ENCODE peak calls at places on chromosomes 16 and 17, in six cellular contexts. One of them, this sample, is unnamed.

GRCh38 chr16:56789360-56789759 is 59.4 kb downstream of the NUP93 start:
- DNase-seq in H1: no peak
- DNase-seq in DMS53: peak
- DNase-seq in activated T-helper 1 cell treated with anti-CD3 and anti-CD28 coated beads, Interleukin-2, amount 50 U/mL, for 16 hours: no peak
- DNase-seq in DMS 273 treated with DMSO at 0.1 percent for 48 hours: peak
- DNase-seq in stimulated activated naive B cell treated with anti-CD40 and anti-IgM and Interleukin-4, amounts not matched to agents 10 μg/mL and 1 μg/mL and 100 μg/mL, for 72 hours: no peak
- DNase-seq in this sample: peak

GRCh38 chr16:51816929-51817328 is 665.9 kb upstream of the SALL1 start:
- DNase-seq in stimulated activated naive B cell treated with anti-CD40 and anti-IgM and Interleukin-4, amounts not matched to agents 10 μg/mL and 1 μg/mL and 100 μg/mL, for 72 hours: no peak
- DNase-seq in H1: no peak
- DNase-seq in DMS53: no peak
- DNase-seq in activated T-helper 1 cell treated with anti-CD3 and anti-CD28 coated beads, Interleukin-2, amount 50 U/mL, for 16 hours: no peak
- DNase-seq in DMS 273 treated with DMSO at 0.1 percent for 48 hours: no peak
- DNase-seq in this sample: no peak

GRCh38 chr17:77372444-77373297 is 231.9 kb downstream of the SEC14L1 start:
- DNase-seq in activated T-helper 1 cell treated with anti-CD3 and anti-CD28 coated beads, Interleukin-2, amount 50 U/mL, for 16 hours: no peak
- DNase-seq in H1: peak
- DNase-seq in DMS 273 treated with DMSO at 0.1 percent for 48 hours: peak
- DNase-seq in stimulated activated naive B cell treated with anti-CD40 and anti-IgM and Interleukin-4, amounts not matched to agents 10 μg/mL and 1 μg/mL and 100 μg/mL, for 72 hours: no peak
- DNase-seq in DMS53: peak
- DNase-seq in this sample: peak

GRCh38 chr17:81397314-81398169 is 2.3 kb downstream of the BAHCC1 start:
- DNase-seq in stimulated activated naive B cell treated with anti-CD40 and anti-IgM and Interleukin-4, amounts not matched to agents 10 μg/mL and 1 μg/mL and 100 μg/mL, for 72 hours: no peak
- DNase-seq in activated T-helper 1 cell treated with anti-CD3 and anti-CD28 coated beads, Interleukin-2, amount 50 U/mL, for 16 hours: no peak
- DNase-seq in H1: peak
- DNase-seq in DMS 273 treated with DMSO at 0.1 percent for 48 hours: no peak
- DNase-seq in DMS53: peak
- DNase-seq in this sample: no peak

GRCh38 chr16:55029509-55029908 is 98.8 kb downstream of the IRX5 start:
- DNase-seq in stimulated activated naive B cell treated with anti-CD40 and anti-IgM and Interleukin-4, amounts not matched to agents 10 μg/mL and 1 μg/mL and 100 μg/mL, for 72 hours: no peak
- DNase-seq in activated T-helper 1 cell treated with anti-CD3 and anti-CD28 coated beads, Interleukin-2, amount 50 U/mL, for 16 hours: no peak
- DNase-seq in DMS53: no peak
- DNase-seq in DMS 273 treated with DMSO at 0.1 percent for 48 hours: no peak
- DNase-seq in H1: no peak
- DNase-seq in this sample: no peak

GRCh38 chr17:72416054-72416691 is 295.4 kb downstream of the SOX9 start:
- DNase-seq in DMS53: no peak
- DNase-seq in H1: no peak
- DNase-seq in activated T-helper 1 cell treated with anti-CD3 and anti-CD28 coated beads, Interleukin-2, amount 50 U/mL, for 16 hours: no peak
- DNase-seq in stimulated activated naive B cell treated with anti-CD40 and anti-IgM and Interleukin-4, amounts not matched to agents 10 μg/mL and 1 μg/mL and 100 μg/mL, for 72 hours: no peak
- DNase-seq in DMS 273 treated with DMSO at 0.1 percent for 48 hours: peak
- DNase-seq in this sample: peak

GRCh38 chr16:29757950-29758466 is 12.2 kb upstream of the C16orf54 start:
- DNase-seq in stimulated activated naive B cell treated with anti-CD40 and anti-IgM and Interleukin-4, amounts not matched to agents 10 μg/mL and 1 μg/mL and 100 μg/mL, for 72 hours: no peak
- DNase-seq in H1: no peak
- DNase-seq in DMS 273 treated with DMSO at 0.1 percent for 48 hours: no peak
- DNase-seq in activated T-helper 1 cell treated with anti-CD3 and anti-CD28 coated beads, Interleukin-2, amount 50 U/mL, for 16 hours: no peak
- DNase-seq in DMS53: no peak
- DNase-seq in this sample: no peak

GRCh38 chr16:11064846-11065245 is 120.5 kb downstream of the CLEC16A start:
- DNase-seq in H1: no peak
- DNase-seq in stimulated activated naive B cell treated with anti-CD40 and anti-IgM and Interleukin-4, amounts not matched to agents 10 μg/mL and 1 μg/mL and 100 μg/mL, for 72 hours: no peak
- DNase-seq in DMS53: no peak
- DNase-seq in DMS 273 treated with DMSO at 0.1 percent for 48 hours: no peak
- DNase-seq in activated T-helper 1 cell treated with anti-CD3 and anti-CD28 coated beads, Interleukin-2, amount 50 U/mL, for 16 hours: no peak
- DNase-seq in this sample: no peak

GRCh38 chr17:82236142-82236971 is 7.5 kb downstream of the SLC16A3 start:
- DNase-seq in stimulated activated naive B cell treated with anti-CD40 and anti-IgM and Interleukin-4, amounts not matched to agents 10 μg/mL and 1 μg/mL and 100 μg/mL, for 72 hours: peak
- DNase-seq in DMS 273 treated with DMSO at 0.1 percent for 48 hours: peak
- DNase-seq in DMS53: peak
- DNase-seq in activated T-helper 1 cell treated with anti-CD3 and anti-CD28 coated beads, Interleukin-2, amount 50 U/mL, for 16 hours: peak
- DNase-seq in H1: peak
- DNase-seq in this sample: peak

GRCh38 chr16:79334127-79334526 is 266.4 kb downstream of the MAF start:
- DNase-seq in stimulated activated naive B cell treated with anti-CD40 and anti-IgM and Interleukin-4, amounts not matched to agents 10 μg/mL and 1 μg/mL and 100 μg/mL, for 72 hours: no peak
- DNase-seq in DMS53: peak
- DNase-seq in DMS 273 treated with DMSO at 0.1 percent for 48 hours: no peak
- DNase-seq in H1: peak
- DNase-seq in activated T-helper 1 cell treated with anti-CD3 and anti-CD28 coated beads, Interleukin-2, amount 50 U/mL, for 16 hours: peak
- DNase-seq in this sample: no peak

GRCh38 chr16:47461598-47462266 is 601 bp downstream of the PHKB start:
- DNase-seq in stimulated activated naive B cell treated with anti-CD40 and anti-IgM and Interleukin-4, amounts not matched to agents 10 μg/mL and 1 μg/mL and 100 μg/mL, for 72 hours: peak
- DNase-seq in DMS 273 treated with DMSO at 0.1 percent for 48 hours: peak
- DNase-seq in activated T-helper 1 cell treated with anti-CD3 and anti-CD28 coated beads, Interleukin-2, amount 50 U/mL, for 16 hours: no peak
- DNase-seq in H1: no peak
- DNase-seq in DMS53: peak
- DNase-seq in this sample: peak

GRCh38 chr17:12853921-12854320 is 64.6 kb downstream of the ARHGAP44 start:
- DNase-seq in stimulated activated naive B cell treated with anti-CD40 and anti-IgM and Interleukin-4, amounts not matched to agents 10 μg/mL and 1 μg/mL and 100 μg/mL, for 72 hours: no peak
- DNase-seq in DMS 273 treated with DMSO at 0.1 percent for 48 hours: no peak
- DNase-seq in H1: no peak
- DNase-seq in DMS53: no peak
- DNase-seq in activated T-helper 1 cell treated with anti-CD3 and anti-CD28 coated beads, Interleukin-2, amount 50 U/mL, for 16 hours: no peak
- DNase-seq in this sample: peak

GRCh38 chr16:21713549-21714368 is 50.0 kb downstream of the OTOA start:
- DNase-seq in DMS 273 treated with DMSO at 0.1 percent for 48 hours: no peak
- DNase-seq in DMS53: no peak
- DNase-seq in activated T-helper 1 cell treated with anti-CD3 and anti-CD28 coated beads, Interleukin-2, amount 50 U/mL, for 16 hours: no peak
- DNase-seq in H1: no peak
- DNase-seq in stimulated activated naive B cell treated with anti-CD40 and anti-IgM and Interleukin-4, amounts not matched to agents 10 μg/mL and 1 μg/mL and 100 μg/mL, for 72 hours: no peak
- DNase-seq in this sample: no peak

GRCh38 chr17:20999044-20999573 is 43.7 kb downstream of the USP22 start:
- DNase-seq in stimulated activated naive B cell treated with anti-CD40 and anti-IgM and Interleukin-4, amounts not matched to agents 10 μg/mL and 1 μg/mL and 100 μg/mL, for 72 hours: no peak
- DNase-seq in H1: no peak
- DNase-seq in activated T-helper 1 cell treated with anti-CD3 and anti-CD28 coated beads, Interleukin-2, amount 50 U/mL, for 16 hours: no peak
- DNase-seq in DMS53: no peak
- DNase-seq in DMS 273 treated with DMSO at 0.1 percent for 48 hours: no peak
- DNase-seq in this sample: no peak

GRCh38 chr16:69432069-69432468 is 7.7 kb downstream of the CYB5B start:
- DNase-seq in activated T-helper 1 cell treated with anti-CD3 and anti-CD28 coated beads, Interleukin-2, amount 50 U/mL, for 16 hours: no peak
- DNase-seq in DMS53: peak
- DNase-seq in H1: no peak
- DNase-seq in stimulated activated naive B cell treated with anti-CD40 and anti-IgM and Interleukin-4, amounts not matched to agents 10 μg/mL and 1 μg/mL and 100 μg/mL, for 72 hours: no peak
- DNase-seq in DMS 273 treated with DMSO at 0.1 percent for 48 hours: no peak
- DNase-seq in this sample: no peak

GRCh38 chr17:34171245-34171818 is 83.8 kb upstream of the CCL2 start:
- DNase-seq in activated T-helper 1 cell treated with anti-CD3 and anti-CD28 coated beads, Interleukin-2, amount 50 U/mL, for 16 hours: peak
- DNase-seq in H1: peak
- DNase-seq in DMS 273 treated with DMSO at 0.1 percent for 48 hours: no peak
- DNase-seq in DMS53: peak
- DNase-seq in stimulated activated naive B cell treated with anti-CD40 and anti-IgM and Interleukin-4, amounts not matched to agents 10 μg/mL and 1 μg/mL and 100 μg/mL, for 72 hours: peak
- DNase-seq in this sample: peak

GRCh38 chr16:86418981-86419380 is 91.3 kb upstream of the FOXF1 start:
- DNase-seq in DMS53: no peak
- DNase-seq in DMS 273 treated with DMSO at 0.1 percent for 48 hours: no peak
- DNase-seq in stimulated activated naive B cell treated with anti-CD40 and anti-IgM and Interleukin-4, amounts not matched to agents 10 μg/mL and 1 μg/mL and 100 μg/mL, for 72 hours: no peak
- DNase-seq in activated T-helper 1 cell treated with anti-CD3 and anti-CD28 coated beads, Interleukin-2, amount 50 U/mL, for 16 hours: no peak
- DNase-seq in H1: no peak
- DNase-seq in this sample: no peak

GRCh38 chr17:9150407-9151090 is 129.2 kb downstream of the NTN1 start:
- DNase-seq in activated T-helper 1 cell treated with anti-CD3 and anti-CD28 coated beads, Interleukin-2, amount 50 U/mL, for 16 hours: no peak
- DNase-seq in DMS53: peak
- DNase-seq in DMS 273 treated with DMSO at 0.1 percent for 48 hours: no peak
- DNase-seq in H1: no peak
- DNase-seq in stimulated activated naive B cell treated with anti-CD40 and anti-IgM and Interleukin-4, amounts not matched to agents 10 μg/mL and 1 μg/mL and 100 μg/mL, for 72 hours: no peak
- DNase-seq in this sample: no peak

GRCh38 chr17:50240876-50241275 is 33.4 kb upstream of the TMEM92 start:
- DNase-seq in DMS53: no peak
- DNase-seq in stimulated activated naive B cell treated with anti-CD40 and anti-IgM and Interleukin-4, amounts not matched to agents 10 μg/mL and 1 μg/mL and 100 μg/mL, for 72 hours: no peak
- DNase-seq in DMS 273 treated with DMSO at 0.1 percent for 48 hours: no peak
- DNase-seq in H1: no peak
- DNase-seq in activated T-helper 1 cell treated with anti-CD3 and anti-CD28 coated beads, Interleukin-2, amount 50 U/mL, for 16 hours: no peak
- DNase-seq in this sample: no peak

GRCh38 chr16:27723711-27724490 is 174.0 kb downstream of the KATNIP start:
- DNase-seq in activated T-helper 1 cell treated with anti-CD3 and anti-CD28 coated beads, Interleukin-2, amount 50 U/mL, for 16 hours: no peak
- DNase-seq in H1: no peak
- DNase-seq in stimulated activated naive B cell treated with anti-CD40 and anti-IgM and Interleukin-4, amounts not matched to agents 10 μg/mL and 1 μg/mL and 100 μg/mL, for 72 hours: no peak
- DNase-seq in DMS53: peak
- DNase-seq in DMS 273 treated with DMSO at 0.1 percent for 48 hours: peak
- DNase-seq in this sample: no peak

GRCh38 chr17:58334661-58335060 is 6.1 kb upstream of the TSPOAP1 start:
- DNase-seq in stimulated activated naive B cell treated with anti-CD40 and anti-IgM and Interleukin-4, amounts not matched to agents 10 μg/mL and 1 μg/mL and 100 μg/mL, for 72 hours: no peak
- DNase-seq in DMS53: no peak
- DNase-seq in activated T-helper 1 cell treated with anti-CD3 and anti-CD28 coated beads, Interleukin-2, amount 50 U/mL, for 16 hours: no peak
- DNase-seq in H1: no peak
- DNase-seq in DMS 273 treated with DMSO at 0.1 percent for 48 hours: no peak
- DNase-seq in this sample: no peak

GRCh38 chr17:40348136-40348504 is 16.4 kb downstream of the GJD3 start:
- DNase-seq in activated T-helper 1 cell treated with anti-CD3 and anti-CD28 coated beads, Interleukin-2, amount 50 U/mL, for 16 hours: no peak
- DNase-seq in H1: no peak
- DNase-seq in DMS 273 treated with DMSO at 0.1 percent for 48 hours: no peak
- DNase-seq in stimulated activated naive B cell treated with anti-CD40 and anti-IgM and Interleukin-4, amounts not matched to agents 10 μg/mL and 1 μg/mL and 100 μg/mL, for 72 hours: no peak
- DNase-seq in DMS53: no peak
- DNase-seq in this sample: no peak

GRCh38 chr17:77420804-77421634 is 280.2 kb downstream of the SEC14L1 start:
- DNase-seq in DMS 273 treated with DMSO at 0.1 percent for 48 hours: peak
- DNase-seq in DMS53: peak
- DNase-seq in stimulated activated naive B cell treated with anti-CD40 and anti-IgM and Interleukin-4, amounts not matched to agents 10 μg/mL and 1 μg/mL and 100 μg/mL, for 72 hours: no peak
- DNase-seq in activated T-helper 1 cell treated with anti-CD3 and anti-CD28 coated beads, Interleukin-2, amount 50 U/mL, for 16 hours: peak
- DNase-seq in H1: peak
- DNase-seq in this sample: no peak

GRCh38 chr17:42337442-42337841 is 49.1 kb downstream of the STAT5A start:
- DNase-seq in H1: no peak
- DNase-seq in DMS 273 treated with DMSO at 0.1 percent for 48 hours: no peak
- DNase-seq in stimulated activated naive B cell treated with anti-CD40 and anti-IgM and Interleukin-4, amounts not matched to agents 10 μg/mL and 1 μg/mL and 100 μg/mL, for 72 hours: no peak
- DNase-seq in DMS53: no peak
- DNase-seq in activated T-helper 1 cell treated with anti-CD3 and anti-CD28 coated beads, Interleukin-2, amount 50 U/mL, for 16 hours: peak
- DNase-seq in this sample: no peak

GRCh38 chr16:85736924-85737323 is 14.0 kb downstream of the C16orf74 start:
- DNase-seq in activated T-helper 1 cell treated with anti-CD3 and anti-CD28 coated beads, Interleukin-2, amount 50 U/mL, for 16 hours: no peak
- DNase-seq in DMS 273 treated with DMSO at 0.1 percent for 48 hours: no peak
- DNase-seq in DMS53: no peak
- DNase-seq in H1: no peak
- DNase-seq in stimulated activated naive B cell treated with anti-CD40 and anti-IgM and Interleukin-4, amounts not matched to agents 10 μg/mL and 1 μg/mL and 100 μg/mL, for 72 hours: no peak
- DNase-seq in this sample: no peak

GRCh38 chr17:59511726-59512125 is 53.7 kb upstream of the DHX40 start:
- DNase-seq in stimulated activated naive B cell treated with anti-CD40 and anti-IgM and Interleukin-4, amounts not matched to agents 10 μg/mL and 1 μg/mL and 100 μg/mL, for 72 hours: no peak
- DNase-seq in activated T-helper 1 cell treated with anti-CD3 and anti-CD28 coated beads, Interleukin-2, amount 50 U/mL, for 16 hours: no peak
- DNase-seq in DMS 273 treated with DMSO at 0.1 percent for 48 hours: no peak
- DNase-seq in DMS53: no peak
- DNase-seq in H1: no peak
- DNase-seq in this sample: no peak

GRCh38 chr16:56862776-56863175 is 2.2 kb upstream of the SLC12A3 start:
- DNase-seq in DMS 273 treated with DMSO at 0.1 percent for 48 hours: no peak
- DNase-seq in activated T-helper 1 cell treated with anti-CD3 and anti-CD28 coated beads, Interleukin-2, amount 50 U/mL, for 16 hours: no peak
- DNase-seq in H1: no peak
- DNase-seq in stimulated activated naive B cell treated with anti-CD40 and anti-IgM and Interleukin-4, amounts not matched to agents 10 μg/mL and 1 μg/mL and 100 μg/mL, for 72 hours: no peak
- DNase-seq in DMS53: no peak
- DNase-seq in this sample: no peak

GRCh38 chr16:84933774-84934571 is 77.4 kb downstream of the ZDHHC7 start:
- DNase-seq in activated T-helper 1 cell treated with anti-CD3 and anti-CD28 coated beads, Interleukin-2, amount 50 U/mL, for 16 hours: no peak
- DNase-seq in stimulated activated naive B cell treated with anti-CD40 and anti-IgM and Interleukin-4, amounts not matched to agents 10 μg/mL and 1 μg/mL and 100 μg/mL, for 72 hours: no peak
- DNase-seq in DMS 273 treated with DMSO at 0.1 percent for 48 hours: no peak
- DNase-seq in DMS53: no peak
- DNase-seq in H1: no peak
- DNase-seq in this sample: peak

GRCh38 chr17:44354582-44355309 is 8.9 kb downstream of the FAM171A2 start:
- DNase-seq in stimulated activated naive B cell treated with anti-CD40 and anti-IgM and Interleukin-4, amounts not matched to agents 10 μg/mL and 1 μg/mL and 100 μg/mL, for 72 hours: no peak
- DNase-seq in H1: peak
- DNase-seq in DMS 273 treated with DMSO at 0.1 percent for 48 hours: no peak
- DNase-seq in activated T-helper 1 cell treated with anti-CD3 and anti-CD28 coated beads, Interleukin-2, amount 50 U/mL, for 16 hours: peak
- DNase-seq in DMS53: no peak
- DNase-seq in this sample: no peak

GRCh38 chr16:60077791-60078280 is 1343.7 kb upstream of the GOT2 start:
- DNase-seq in stimulated activated naive B cell treated with anti-CD40 and anti-IgM and Interleukin-4, amounts not matched to agents 10 μg/mL and 1 μg/mL and 100 μg/mL, for 72 hours: no peak
- DNase-seq in H1: no peak
- DNase-seq in DMS53: no peak
- DNase-seq in activated T-helper 1 cell treated with anti-CD3 and anti-CD28 coated beads, Interleukin-2, amount 50 U/mL, for 16 hours: no peak
- DNase-seq in DMS 273 treated with DMSO at 0.1 percent for 48 hours: no peak
- DNase-seq in this sample: no peak

GRCh38 chr16:1152651-1153259 is at the start of gene CACNA1H:
- DNase-seq in DMS53: no peak
- DNase-seq in DMS 273 treated with DMSO at 0.1 percent for 48 hours: no peak
- DNase-seq in activated T-helper 1 cell treated with anti-CD3 and anti-CD28 coated beads, Interleukin-2, amount 50 U/mL, for 16 hours: peak
- DNase-seq in H1: peak
- DNase-seq in stimulated activated naive B cell treated with anti-CD40 and anti-IgM and Interleukin-4, amounts not matched to agents 10 μg/mL and 1 μg/mL and 100 μg/mL, for 72 hours: no peak
- DNase-seq in this sample: no peak

GRCh38 chr16:75109732-75110243 is 6.8 kb downstream of the LDHD start:
- DNase-seq in DMS 273 treated with DMSO at 0.1 percent for 48 hours: peak
- DNase-seq in activated T-helper 1 cell treated with anti-CD3 and anti-CD28 coated beads, Interleukin-2, amount 50 U/mL, for 16 hours: no peak
- DNase-seq in stimulated activated naive B cell treated with anti-CD40 and anti-IgM and Interleukin-4, amounts not matched to agents 10 μg/mL and 1 μg/mL and 100 μg/mL, for 72 hours: no peak
- DNase-seq in H1: no peak
- DNase-seq in DMS53: peak
- DNase-seq in this sample: peak

GRCh38 chr16:23504453-23505179 is 5.7 kb downstream of the GGA2 start:
- DNase-seq in DMS53: no peak
- DNase-seq in H1: peak
- DNase-seq in stimulated activated naive B cell treated with anti-CD40 and anti-IgM and Interleukin-4, amounts not matched to agents 10 μg/mL and 1 μg/mL and 100 μg/mL, for 72 hours: peak
- DNase-seq in activated T-helper 1 cell treated with anti-CD3 and anti-CD28 coated beads, Interleukin-2, amount 50 U/mL, for 16 hours: peak
- DNase-seq in DMS 273 treated with DMSO at 0.1 percent for 48 hours: peak
- DNase-seq in this sample: peak

GRCh38 chr16:27238591-27238990 is 30.0 kb downstream of the NSMCE1 start:
- DNase-seq in DMS 273 treated with DMSO at 0.1 percent for 48 hours: no peak
- DNase-seq in activated T-helper 1 cell treated with anti-CD3 and anti-CD28 coated beads, Interleukin-2, amount 50 U/mL, for 16 hours: no peak
- DNase-seq in stimulated activated naive B cell treated with anti-CD40 and anti-IgM and Interleukin-4, amounts not matched to agents 10 μg/mL and 1 μg/mL and 100 μg/mL, for 72 hours: no peak
- DNase-seq in H1: no peak
- DNase-seq in DMS53: no peak
- DNase-seq in this sample: peak

GRCh38 chr17:49992191-49992932 is 2.7 kb downstream of the DLX3 start:
- DNase-seq in DMS53: no peak
- DNase-seq in DMS 273 treated with DMSO at 0.1 percent for 48 hours: no peak
- DNase-seq in activated T-helper 1 cell treated with anti-CD3 and anti-CD28 coated beads, Interleukin-2, amount 50 U/mL, for 16 hours: no peak
- DNase-seq in H1: peak
- DNase-seq in stimulated activated naive B cell treated with anti-CD40 and anti-IgM and Interleukin-4, amounts not matched to agents 10 μg/mL and 1 μg/mL and 100 μg/mL, for 72 hours: no peak
- DNase-seq in this sample: no peak

GRCh38 chr16:67990018-67990386 is 9.3 kb downstream of the DPEP2 start:
- DNase-seq in DMS 273 treated with DMSO at 0.1 percent for 48 hours: no peak
- DNase-seq in stimulated activated naive B cell treated with anti-CD40 and anti-IgM and Interleukin-4, amounts not matched to agents 10 μg/mL and 1 μg/mL and 100 μg/mL, for 72 hours: no peak
- DNase-seq in activated T-helper 1 cell treated with anti-CD3 and anti-CD28 coated beads, Interleukin-2, amount 50 U/mL, for 16 hours: no peak
- DNase-seq in DMS53: no peak
- DNase-seq in H1: no peak
- DNase-seq in this sample: no peak

GRCh38 chr16:892536-893255 is 78.1 kb downstream of the LMF1 start:
- DNase-seq in activated T-helper 1 cell treated with anti-CD3 and anti-CD28 coated beads, Interleukin-2, amount 50 U/mL, for 16 hours: no peak
- DNase-seq in DMS 273 treated with DMSO at 0.1 percent for 48 hours: no peak
- DNase-seq in DMS53: no peak
- DNase-seq in H1: no peak
- DNase-seq in stimulated activated naive B cell treated with anti-CD40 and anti-IgM and Interleukin-4, amounts not matched to agents 10 μg/mL and 1 μg/mL and 100 μg/mL, for 72 hours: no peak
- DNase-seq in this sample: no peak

GRCh38 chr17:6365187-6365943 is 69.6 kb downstream of the AIPL1 start:
- DNase-seq in DMS53: no peak
- DNase-seq in stimulated activated naive B cell treated with anti-CD40 and anti-IgM and Interleukin-4, amounts not matched to agents 10 μg/mL and 1 μg/mL and 100 μg/mL, for 72 hours: no peak
- DNase-seq in H1: peak
- DNase-seq in DMS 273 treated with DMSO at 0.1 percent for 48 hours: no peak
- DNase-seq in activated T-helper 1 cell treated with anti-CD3 and anti-CD28 coated beads, Interleukin-2, amount 50 U/mL, for 16 hours: no peak
- DNase-seq in this sample: no peak